ENCODE peak calls at places on chromosome 12, in ten cellular contexts. S, G, B, C, L, K, N, M, W and T are unnamed samples.

GRCh38 chr12:42484996-42485395 is 104.5 kb downstream of the PRICKLE1 start:
- DNase-seq in S (no peak), G (no peak), B (no peak), C (peak), L (no peak), K (no peak), N (no peak), M (no peak), W (no peak), T (no peak)

GRCh38 chr12:47238665-47239064 is 158.9 kb upstream of the AMIGO2 start:
- DNase-seq in S (no peak), G (no peak), B (peak), C (no peak), L (no peak), K (no peak), N (no peak), M (no peak), W (no peak), T (no peak)

GRCh38 chr12:16224196-16224595 is 53.3 kb downstream of the SLC15A5 start:
- DNase-seq in S (no peak), G (no peak), B (no peak), C (no peak), L (peak), K (no peak), N (no peak), M (no peak), W (no peak), T (no peak)

GRCh38 chr12:95218852-95219171 is 1.2 kb downstream of the VEZT start:
- DNase-seq in S (no peak), G (peak), B (peak), C (no peak), L (no peak), K (peak), N (no peak), M (no peak), W (peak), T (no peak)

GRCh38 chr12:21941522-21942376 is 523 bp upstream of the ABCC9 start:
- DNase-seq in S (no peak), G (no peak), B (peak), C (peak), L (no peak), K (no peak), N (peak), M (peak), W (peak), T (peak)

GRCh38 chr12:20601668-20602280 is 93.4 kb upstream of the SLCO1C1 start:
- DNase-seq in S (no peak), G (peak), B (peak), C (peak), L (no peak), K (no peak), N (no peak), M (peak), W (peak), T (peak)

GRCh38 chr12:89959188-89959587 is 250.6 kb upstream of the ATP2B1 start:
- DNase-seq in S (no peak), G (no peak), B (peak), C (no peak), L (no peak), K (no peak), N (no peak), M (no peak), W (no peak), T (no peak)

GRCh38 chr12:109861689-109862314 is 18.5 kb downstream of the GLTP start:
- DNase-seq in S (no peak), G (no peak), B (no peak), C (no peak), L (no peak), K (no peak), N (no peak), M (no peak), W (no peak), T (no peak)

GRCh38 chr12:100163416-100164152 is 20.9 kb upstream of the BLTP3B start:
- DNase-seq in S (peak), G (peak), B (peak), C (peak), L (peak), K (peak), N (peak), M (peak), W (no peak), T (peak)